ENCODE peak calls at places on chromosomes 4 and X, in six cellular contexts. E, Y, T, R, U and Z are unnamed samples.

GRCh38 chr4:6427439-6428090 is 44.8 kb downstream of the PPP2R2C start:
- DNase-seq in E (no peak), Y (no peak), T (no peak), R (no peak), U (no peak), Z (no peak)

GRCh38 chr4:24472514-24473308 is 111.6 kb downstream of the DHX15 start:
- DNase-seq in E (peak), Y (peak), T (peak), R (peak), U (peak), Z (peak)

GRCh38 chrX:9650091-9650490 is 115.6 kb downstream of the GPR143 start:
- DNase-seq in E (no peak), Y (no peak), T (no peak), R (no peak), U (no peak), Z (no peak)

GRCh38 chrX:124211312-124211942 is 121.0 kb upstream of the TEX13D start:
- DNase-seq in E (peak), Y (peak), T (no peak), R (peak), U (peak), Z (peak)

GRCh38 chr4:13656569-13656988 is 29.1 kb upstream of the BOD1L1 start:
- DNase-seq in E (peak), Y (peak), T (no peak), R (no peak), U (peak), Z (peak)

GRCh38 chr4:7428261-7429068 is 6.3 kb downstream of the PSAPL1 start:
- DNase-seq in E (no peak), Y (no peak), T (no peak), R (no peak), U (no peak), Z (no peak)

GRCh38 chrX:104085919-104086318 is 9.9 kb upstream of the TMSB15C start:
- DNase-seq in E (no peak), Y (no peak), T (no peak), R (no peak), U (no peak), Z (no peak)

GRCh38 chr4:62814510-62815047 is 1594.7 kb downstream of the TECRL start:
- DNase-seq in E (no peak), Y (no peak), T (no peak), R (no peak), U (no peak), Z (no peak)

GRCh38 chr4:5383191-5383980 is 325.0 kb downstream of the EVC2 start:
- DNase-seq in E (no peak), Y (no peak), T (no peak), R (no peak), U (no peak), Z (no peak)

GRCh38 chr4:118351851-118352827 is 664 bp downstream of the PRSS12 start:
- DNase-seq in E (no peak), Y (peak), T (no peak), R (peak), U (no peak), Z (no peak)

GRCh38 chrX:11364835-11365234 is 71.6 kb downstream of the AMELX start:
- DNase-seq in E (no peak), Y (no peak), T (no peak), R (no peak), U (no peak), Z (no peak)

GRCh38 chr4:85776091-85776490 is 301.1 kb downstream of the ARHGAP24 start:
- DNase-seq in E (no peak), Y (no peak), T (no peak), R (no peak), U (peak), Z (no peak)

GRCh38 chr4:78938474-78938867 is 767 bp downstream of the PAQR3 start:
- DNase-seq in E (no peak), Y (no peak), T (no peak), R (no peak), U (no peak), Z (no peak)

GRCh38 chr4:122007016-122007415 is 55.2 kb upstream of the TRPC3 start:
- DNase-seq in E (no peak), Y (no peak), T (no peak), R (no peak), U (no peak), Z (no peak)

GRCh38 chr4:28973591-28974350 is 1746.4 kb upstream of the PCDH7 start:
- DNase-seq in E (no peak), Y (no peak), T (no peak), R (no peak), U (peak), Z (no peak)

GRCh38 chr4:176883108-176883550 is 90.4 kb upstream of the VEGFC start:
- DNase-seq in E (no peak), Y (no peak), T (no peak), R (no peak), U (peak), Z (no peak)

GRCh38 chr4:173489514-173489913 is 40.5 kb downstream of the HAND2 start:
- DNase-seq in E (no peak), Y (no peak), T (no peak), R (no peak), U (no peak), Z (no peak)

DNA sequence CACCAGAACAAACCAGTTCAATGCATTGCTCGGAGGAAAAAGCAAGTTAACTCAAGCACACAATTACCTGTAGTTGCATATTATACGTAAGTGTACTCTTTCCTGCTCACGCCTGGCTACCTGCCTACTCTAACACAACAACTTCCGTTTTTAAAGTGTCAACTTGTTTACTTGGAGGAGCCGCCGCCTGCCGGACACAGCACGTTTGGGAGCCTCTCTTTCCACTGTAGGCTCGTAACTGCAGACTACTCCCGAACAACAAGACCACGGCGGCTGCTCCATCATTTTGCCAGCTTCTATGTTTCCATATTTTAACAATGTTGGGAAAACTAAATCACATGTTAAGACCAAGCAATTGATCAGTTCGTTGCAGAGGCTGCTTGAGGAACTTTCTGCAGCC is 882 bp downstream of the MTNR1A start:
- DNase-seq in E (no peak), Y (peak), T (no peak), R (peak), U (peak), Z (no peak)
- TF ChIP-seq CTCF in E (no peak), Y (peak), T (peak), R (peak), U (peak), Z (no peak)

DNA sequence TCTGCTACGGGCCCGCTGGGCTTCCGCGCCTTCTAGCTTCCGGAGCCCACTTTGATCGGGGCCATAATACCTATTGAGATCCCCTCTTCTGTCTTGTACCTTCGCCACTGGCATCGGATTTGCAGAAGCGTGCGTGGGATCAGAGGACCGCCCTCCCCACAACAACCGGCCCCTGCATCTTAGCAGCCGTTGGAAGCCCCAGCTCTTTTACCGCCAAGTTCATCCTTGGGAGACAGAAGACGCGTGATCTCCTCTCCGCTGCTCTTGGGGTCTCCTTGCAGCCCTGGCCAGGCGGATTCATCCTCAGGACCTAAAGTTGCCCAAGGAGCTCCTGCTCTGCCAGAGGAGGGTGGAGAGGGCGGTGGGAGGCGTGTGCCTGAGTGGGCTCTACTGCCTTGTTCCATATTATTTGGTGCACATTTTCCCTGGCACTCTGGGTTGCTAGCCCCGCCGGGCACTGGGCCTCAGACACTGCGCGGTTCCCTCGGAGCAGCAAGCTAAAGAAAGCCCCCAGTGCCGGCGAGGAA is 1.6 kb downstream of the SLIT2 start:
- DNase-seq in E (peak), Y (no peak), T (no peak), R (no peak), U (no peak), Z (no peak)
- TF ChIP-seq EZH2 in E (no peak), Y (no peak), T (peak), R (no peak), U (no peak), Z (no peak)

GRCh38 chrX:15761564-15762191 is 23.6 kb downstream of the CA5B start:
- DNase-seq in E (peak), Y (no peak), T (no peak), R (no peak), U (peak), Z (peak)
- TF ChIP-seq CTCF in E (peak), Y (peak), T (peak), R (peak), U (peak), Z (peak)

DNA sequence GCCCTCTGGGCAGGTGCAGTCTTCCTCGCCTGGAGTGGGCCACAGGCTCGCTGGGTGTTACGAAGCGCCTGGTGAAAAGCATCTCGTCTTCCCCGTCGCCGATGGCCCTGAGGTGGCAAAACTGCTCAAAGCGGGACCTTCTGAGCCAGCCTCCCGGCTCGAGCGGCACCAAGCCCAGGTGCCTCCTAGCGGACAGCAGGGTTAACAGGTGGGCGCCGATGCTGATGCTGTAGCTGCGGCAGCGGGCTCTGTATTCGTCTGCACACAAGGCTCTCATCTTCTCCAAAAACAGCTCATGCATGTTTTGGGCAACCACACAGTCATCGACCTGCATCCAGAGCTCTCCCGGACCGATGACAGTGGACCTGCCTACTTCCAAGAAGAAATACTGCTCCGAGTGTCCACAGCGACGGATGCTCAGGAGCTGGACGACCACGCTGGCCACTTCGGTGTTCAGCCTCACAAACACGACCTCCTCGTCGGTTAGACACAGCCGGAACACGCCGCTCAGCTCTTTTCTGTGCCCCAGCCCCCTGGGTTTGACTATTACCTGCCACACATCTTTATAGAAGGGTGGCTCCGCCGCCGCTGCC is 1.2 kb downstream of the IRS4 start:
- DNase-seq in E (peak), Y (no peak), T (no peak), R (no peak), U (no peak), Z (no peak)
- TF ChIP-seq EZH2 in E (peak), Y (no peak), T (no peak), R (no peak), U (no peak), Z (no peak)

GRCh38 chrX:131405497-131405896 is 116.4 kb upstream of the IGSF1 start:
- DNase-seq in E (no peak), Y (no peak), T (no peak), R (no peak), U (peak), Z (no peak)
- TF ChIP-seq CTCF in E (no peak), Y (no peak), T (peak), R (no peak), U (no peak), Z (no peak)

GRCh38 chr4:57156242-57156990 is 46.2 kb upstream of the IGFBP7 start:
- DNase-seq in E (no peak), Y (no peak), T (no peak), R (no peak), U (peak), Z (no peak)
- TF ChIP-seq EZH2 in E (no peak), Y (no peak), T (no peak), R (no peak), U (no peak), Z (no peak)

GRCh38 chrX:17065100-17065499 is 118.6 kb downstream of the REPS2 start:
- DNase-seq in E (no peak), Y (no peak), T (no peak), R (no peak), U (no peak), Z (no peak)
- TF ChIP-seq CTCF in E (no peak), Y (no peak), T (no peak), R (peak), U (no peak), Z (peak)

GRCh38 chr4:169773889-169774288 is 16.1 kb upstream of the HPF1 start:
- DNase-seq in E (no peak), Y (no peak), T (no peak), R (no peak), U (no peak), Z (no peak)

GRCh38 chr4:169770411-169770810 is 12.7 kb upstream of the HPF1 start:
- DNase-seq in E (no peak), Y (no peak), T (no peak), R (no peak), U (no peak), Z (no peak)

GRCh38 chr4:169774466-169775445 is 17.0 kb upstream of the HPF1 start:
- DNase-seq in E (peak), Y (no peak), T (no peak), R (no peak), U (no peak), Z (no peak)
- TF ChIP-seq EZH2 in E (no peak), Y (no peak), T (no peak), R (no peak), U (no peak), Z (no peak)